ENCODE peak calls at places on chromosome 7, in seven cellular contexts. P, S, W, D, T, Y and F are unnamed samples.

GRCh38 chr7:85833071-85833470 is 646.2 kb upstream of the SEMA3D start:
- DNase-seq in P (no peak), S (no peak), W (no peak), D (no peak), T (no peak), Y (no peak), F (no peak)

GRCh38 chr7:96179863-96180262 is 142.0 kb downstream of the SLC25A13 start:
- DNase-seq in P (no peak), S (no peak), W (no peak), D (no peak), T (no peak), Y (no peak), F (no peak)

GRCh38 chr7:1290262-1291039 is 57.8 kb downstream of the UNCX start:
- DNase-seq in P (no peak), S (peak; percentile 69), W (no peak), D (no peak), T (no peak), Y (peak; percentile 6), F (no peak)

GRCh38 chr7:106679153-106679931 is 18.4 kb upstream of the CCDC71L start:
- DNase-seq in P (no peak), S (no peak), W (no peak), D (no peak), T (no peak), Y (no peak), F (no peak)

GRCh38 chr7:158648787-158649186 is 55.8 kb downstream of the NCAPG2 start:
- DNase-seq in P (no peak), S (no peak), W (no peak), D (no peak), T (no peak), Y (no peak), F (no peak)

GRCh38 chr7:90345548-90346319 is 782 bp upstream of the GTPBP10 start:
- DNase-seq in P (no peak), S (peak; percentile 64), W (peak; percentile 5), D (no peak), T (no peak), Y (no peak), F (no peak)

GRCh38 chr7:28573059-28573553 is 160.8 kb downstream of the CREB5 start:
- DNase-seq in P (no peak), S (no peak), W (peak; percentile 19), D (no peak), T (no peak), Y (no peak), F (no peak)

GRCh38 chr7:45112648-45113047 is 1.2 kb upstream of the TBRG4 start:
- DNase-seq in P (no peak), S (no peak), W (no peak), D (no peak), T (no peak), Y (no peak), F (no peak)

GRCh38 chr7:33807779-33808482 is 97.4 kb upstream of the BMPER start:
- DNase-seq in P (no peak), S (peak; percentile 91), W (no peak), D (no peak), T (peak; percentile 10), Y (no peak), F (no peak)

GRCh38 chr7:33062023-33062781 is at the start of gene NT5C3A:
- DNase-seq in P (peak; percentile 58), S (peak; percentile 77), W (peak; percentile 8), D (no peak), T (no peak), Y (peak; percentile 16), F (no peak)

DNA sequence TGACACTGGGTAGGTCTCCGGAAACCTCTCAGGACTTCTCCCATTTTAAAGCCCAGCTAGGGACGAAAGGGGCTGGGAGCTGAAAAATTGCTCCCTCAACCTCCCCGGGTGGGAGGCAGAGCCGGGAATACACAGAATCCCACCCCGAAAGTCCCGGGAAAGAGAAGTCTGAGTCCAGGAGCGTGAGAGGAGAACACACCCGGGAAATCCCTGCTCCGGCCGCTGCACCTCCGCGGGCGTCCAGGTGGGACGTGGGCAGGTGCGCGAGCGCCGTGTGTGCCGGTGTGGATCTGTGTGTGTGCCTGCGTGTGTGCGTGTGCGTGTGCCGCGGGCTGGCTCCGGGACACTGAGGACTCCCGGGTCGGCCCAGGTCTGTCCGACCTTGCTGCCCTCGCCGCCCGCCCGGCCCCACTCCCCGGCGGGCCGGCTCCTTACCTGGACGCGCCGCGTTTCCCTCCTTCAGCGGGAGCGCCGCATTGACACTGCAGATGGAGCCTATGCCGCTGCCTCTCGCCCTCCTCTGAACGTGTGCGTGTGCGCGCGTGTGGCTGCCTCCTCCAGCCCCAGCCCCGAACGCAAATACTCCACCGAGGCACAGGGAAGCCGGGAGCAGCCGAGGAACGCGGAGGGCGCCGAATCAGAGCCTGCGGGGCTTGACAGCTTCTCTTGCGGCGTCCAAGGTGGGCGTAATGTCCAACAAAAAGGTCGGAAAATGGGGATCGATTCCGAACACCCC is at the start of gene PLXNA4:
- DNase-seq in P (no peak), S (peak; percentile 78), W (no peak), D (no peak), T (no peak), Y (no peak), F (no peak)
- TF ChIP-seq CTCF in P (no peak), S (no peak), W (no peak), D (no peak), T (no peak), Y (no peak), F (no peak)

DNA sequence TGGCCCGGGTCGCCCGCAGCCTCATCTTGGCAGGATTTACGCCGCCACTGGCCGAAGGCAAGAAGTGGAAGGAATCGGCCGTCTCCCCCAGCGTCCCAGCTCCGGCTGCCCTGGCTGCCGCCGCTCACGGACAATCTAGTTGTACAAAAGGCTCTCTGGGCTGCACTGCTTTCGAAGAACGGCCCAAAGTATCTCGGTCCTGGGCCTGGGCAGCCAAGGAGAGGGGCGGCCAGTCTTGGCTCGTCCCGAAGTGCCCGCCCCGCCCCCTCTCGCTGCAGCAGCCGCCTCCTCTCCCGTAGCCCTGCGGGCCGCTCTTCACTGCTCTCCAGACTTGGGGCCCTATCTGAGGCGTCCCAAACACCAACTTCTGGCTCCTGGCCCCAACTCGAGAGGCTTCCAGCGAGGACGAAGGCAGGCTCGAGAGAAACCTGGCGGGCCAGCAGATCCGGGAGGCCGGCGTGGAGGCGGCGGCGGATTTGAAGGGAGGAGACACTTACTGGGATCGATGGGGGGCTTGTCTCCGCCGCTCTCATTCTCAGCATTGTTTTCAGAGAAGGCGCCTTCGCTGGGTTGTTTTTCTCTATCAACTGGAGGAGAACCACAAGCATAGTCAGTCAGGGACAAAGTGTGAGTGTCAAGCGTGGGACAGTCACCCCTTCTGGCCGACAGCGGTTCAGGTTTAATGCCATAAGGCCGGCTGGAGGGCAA is 802 bp downstream of the HOXA9 start:
- DNase-seq in P (peak; percentile 66), S (peak; percentile 88), W (no peak), D (no peak), T (no peak), Y (no peak), F (no peak)
- H3K27ac ChIP-seq in P (peak overlapping the region; percentile 69), S (no peak overlapping the region), W (peak overlapping the region; percentile 77), D (no peak overlapping the region), T (peak overlapping the region; percentile 91), Y (no peak overlapping the region), F (no peak overlapping the region)

GRCh38 chr7:46133076-46133475 is 212.0 kb upstream of the IGFBP3 start:
- DNase-seq in P (no peak), S (no peak), W (no peak), D (no peak), T (no peak), Y (no peak), F (no peak)

GRCh38 chr7:46133741-46134140 is 212.7 kb upstream of the IGFBP3 start:
- DNase-seq in P (no peak), S (no peak), W (no peak), D (no peak), T (no peak), Y (no peak), F (no peak)

GRCh38 chr7:46129831-46130230 is 208.8 kb upstream of the IGFBP3 start:
- DNase-seq in P (no peak), S (no peak), W (no peak), D (no peak), T (no peak), Y (no peak), F (no peak)

GRCh38 chr7:46134385-46134784 is 213.3 kb upstream of the IGFBP3 start:
- DNase-seq in P (no peak), S (no peak), W (no peak), D (no peak), T (no peak), Y (no peak), F (no peak)

DNA sequence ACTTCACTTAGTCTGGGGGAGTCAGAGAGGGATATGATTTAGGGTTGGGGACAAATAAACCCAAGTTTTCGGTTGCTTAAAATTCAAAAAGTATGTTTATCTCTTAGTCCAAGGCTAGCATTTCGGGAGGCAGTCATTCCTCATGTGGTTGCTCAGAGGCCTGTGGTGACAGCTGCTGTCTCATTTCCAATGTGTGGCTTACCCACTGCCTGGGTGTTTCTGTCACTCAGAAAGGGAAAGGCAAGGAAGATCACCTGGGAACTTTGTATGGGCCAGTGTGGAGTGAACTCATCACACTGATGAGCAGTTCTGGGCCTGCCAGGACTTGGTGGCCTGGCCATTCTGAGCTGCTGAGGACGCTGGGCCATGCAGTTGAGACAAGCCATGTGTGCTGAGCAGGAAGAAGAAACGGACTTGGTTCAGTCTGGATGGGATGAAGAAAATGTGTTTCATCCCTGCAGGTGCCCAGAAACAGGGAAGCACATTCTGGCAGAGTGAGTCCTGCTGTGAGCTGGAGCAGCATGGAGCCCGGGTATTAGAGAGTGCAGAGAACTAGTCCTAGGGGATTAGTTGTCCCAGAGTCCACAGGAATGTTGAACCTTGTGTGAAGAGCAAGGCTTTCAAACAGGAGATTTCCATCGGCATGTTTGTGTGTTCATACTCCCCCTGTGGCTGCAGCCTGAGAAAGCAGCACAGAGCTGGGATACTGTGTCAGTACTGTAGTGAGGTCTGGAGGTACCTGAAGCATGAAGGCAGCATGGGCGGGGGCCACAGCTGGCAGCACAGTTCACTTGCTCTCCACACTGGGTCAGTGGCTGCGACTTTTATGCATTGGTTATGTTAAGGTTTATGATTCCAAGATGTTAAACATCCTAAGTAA is 211.1 kb upstream of the IGFBP3 start:
- DNase-seq in P (no peak), S (peak; percentile 81), W (no peak), D (no peak), T (no peak), Y (no peak), F (no peak)
- TF ChIP-seq CTCF in P (no peak), S (peak; percentile 71), W (no peak), D (no peak), T (no peak), Y (no peak), F (peak; percentile 49)

GRCh38 chr7:91835191-91836064 is 45.1 kb downstream of the MTERF1 start:
- DNase-seq in P (no peak), S (no peak), W (no peak), D (no peak), T (no peak), Y (no peak), F (no peak)

GRCh38 chr7:91832493-91833045 is 47.9 kb downstream of the MTERF1 start:
- DNase-seq in P (no peak), S (no peak), W (no peak), D (no peak), T (no peak), Y (no peak), F (no peak)

GRCh38 chr7:91837397-91838070 is 43.0 kb downstream of the MTERF1 start:
- DNase-seq in P (no peak), S (peak; percentile 52), W (no peak), D (no peak), T (no peak), Y (no peak), F (no peak)

GRCh38 chr7:91838439-91838838 is 42.1 kb downstream of the MTERF1 start:
- DNase-seq in P (no peak), S (no peak), W (no peak), D (no peak), T (no peak), Y (no peak), F (no peak)

DNA sequence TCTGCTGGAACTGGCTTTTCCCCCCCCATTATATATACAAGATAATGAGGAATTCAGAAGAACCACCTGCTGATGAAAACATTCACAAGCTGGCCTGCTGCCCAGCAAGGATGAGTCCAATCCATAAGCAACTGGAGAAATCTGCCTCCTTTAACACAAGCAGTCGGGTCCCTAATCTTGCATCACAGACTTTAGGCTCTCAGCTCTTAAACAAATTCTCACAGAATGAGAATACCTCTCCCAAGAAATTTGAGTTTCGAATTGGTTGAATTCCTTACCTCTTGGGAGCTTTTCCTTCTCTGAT is 44.5 kb downstream of the MTERF1 start:
- DNase-seq in P (no peak), S (no peak), W (no peak), D (no peak), T (no peak), Y (no peak), F (peak; percentile 23)
- H3K27ac ChIP-seq in P (no peak overlapping the region), S (no peak overlapping the region), W (no peak overlapping the region), D (no peak overlapping the region), T (no peak overlapping the region), Y (no peak overlapping the region), F (no peak overlapping the region)